ENCODE peak calls at places on chromosomes 6 and 20, in nine cellular contexts. One of them, this sample, is unnamed.

GRCh38 chr6:41039060-41039998 is at the start of gene UNC5CL:
- DNase-seq in bronchial epithelial cell: peak; percentile 63
- DNase-seq in mammary epithelial cell: peak; percentile 57
- DNase-seq in GM12865: peak; percentile 51
- DNase-seq in left ventricle myocardium inferior: no peak
- DNase-seq in sigmoid colon: no peak
- DNase-seq in MM.1S: peak; percentile 38
- DNase-seq in uterus: no peak
- DNase-seq in fibroblast of pulmonary artery: peak; percentile 29
- DNase-seq in this sample: no peak

GRCh38 chr6:167113935-167114910 is 8.7 kb upstream of the CCR6 start:
- DNase-seq in MM.1S: no peak
- DNase-seq in fibroblast of pulmonary artery: no peak
- DNase-seq in uterus: no peak
- DNase-seq in sigmoid colon: no peak
- DNase-seq in mammary epithelial cell: no peak
- DNase-seq in GM12865: peak; percentile 93
- DNase-seq in bronchial epithelial cell: no peak
- DNase-seq in left ventricle myocardium inferior: no peak
- DNase-seq in this sample: no peak

GRCh38 chr20:33914871-33915270 is 78.8 kb upstream of the RALY start:
- DNase-seq in uterus: no peak
- DNase-seq in sigmoid colon: no peak
- DNase-seq in mammary epithelial cell: peak; percentile 69
- DNase-seq in MM.1S: peak; percentile 91
- DNase-seq in left ventricle myocardium inferior: no peak
- DNase-seq in GM12865: peak; percentile 55
- DNase-seq in fibroblast of pulmonary artery: peak; percentile 66
- DNase-seq in bronchial epithelial cell: peak; percentile 77
- DNase-seq in this sample: no peak

GRCh38 chr6:22078288-22078687 is 218.5 kb downstream of the PRL start:
- DNase-seq in GM12865: no peak
- DNase-seq in mammary epithelial cell: no peak
- DNase-seq in bronchial epithelial cell: no peak
- DNase-seq in uterus: no peak
- DNase-seq in sigmoid colon: no peak
- DNase-seq in fibroblast of pulmonary artery: no peak
- DNase-seq in left ventricle myocardium inferior: no peak
- DNase-seq in MM.1S: no peak
- DNase-seq in this sample: no peak

GRCh38 chr20:35297153-35297552 is 4.9 kb upstream of the FAM83C start:
- DNase-seq in fibroblast of pulmonary artery: no peak
- DNase-seq in GM12865: no peak
- DNase-seq in bronchial epithelial cell: no peak
- DNase-seq in uterus: no peak
- DNase-seq in left ventricle myocardium inferior: no peak
- DNase-seq in sigmoid colon: no peak
- DNase-seq in MM.1S: no peak
- DNase-seq in mammary epithelial cell: no peak
- DNase-seq in this sample: no peak

GRCh38 chr20:33522256-33522820 is 32.4 kb downstream of the CBFA2T2 start:
- DNase-seq in sigmoid colon: no peak
- DNase-seq in GM12865: no peak
- DNase-seq in left ventricle myocardium inferior: no peak
- DNase-seq in mammary epithelial cell: no peak
- DNase-seq in MM.1S: no peak
- DNase-seq in fibroblast of pulmonary artery: peak; percentile 6
- DNase-seq in bronchial epithelial cell: no peak
- DNase-seq in uterus: no peak
- DNase-seq in this sample: no peak

GRCh38 chr20:61667056-61667792 is 398.5 kb downstream of the TAF4 start:
- DNase-seq in bronchial epithelial cell: no peak
- DNase-seq in GM12865: no peak
- DNase-seq in fibroblast of pulmonary artery: no peak
- DNase-seq in sigmoid colon: no peak
- DNase-seq in left ventricle myocardium inferior: no peak
- DNase-seq in MM.1S: no peak
- DNase-seq in uterus: no peak
- DNase-seq in mammary epithelial cell: no peak
- DNase-seq in this sample: no peak

GRCh38 chr20:30811896-30812671 is 445.4 kb upstream of the DEFB115 start:
- DNase-seq in GM12865: peak; percentile 66
- DNase-seq in fibroblast of pulmonary artery: peak; percentile 49
- DNase-seq in bronchial epithelial cell: peak; percentile 19
- DNase-seq in mammary epithelial cell: peak; percentile 59
- DNase-seq in uterus: no peak
- DNase-seq in MM.1S: no peak
- DNase-seq in sigmoid colon: peak; percentile 73
- DNase-seq in left ventricle myocardium inferior: peak; percentile 28
- DNase-seq in this sample: no peak

GRCh38 chr6:143999406-143999805 is 8.7 kb downstream of the PLAGL1 start:
- DNase-seq in uterus: no peak
- DNase-seq in bronchial epithelial cell: peak; percentile 67
- DNase-seq in fibroblast of pulmonary artery: peak; percentile 84
- DNase-seq in left ventricle myocardium inferior: no peak
- DNase-seq in GM12865: no peak
- DNase-seq in mammary epithelial cell: peak; percentile 17
- DNase-seq in MM.1S: no peak
- DNase-seq in sigmoid colon: no peak
- DNase-seq in this sample: no peak

GRCh38 chr6:68633654-68634502 is 1.2 kb upstream of the ADGRB3 start:
- DNase-seq in sigmoid colon: no peak
- DNase-seq in GM12865: no peak
- DNase-seq in mammary epithelial cell: no peak
- DNase-seq in uterus: no peak
- DNase-seq in MM.1S: peak; percentile 13
- DNase-seq in bronchial epithelial cell: no peak
- DNase-seq in left ventricle myocardium inferior: no peak
- DNase-seq in fibroblast of pulmonary artery: no peak
- DNase-seq in this sample: no peak

GRCh38 chr20:17542481-17542880 is 11.3 kb upstream of the BFSP1 start:
- DNase-seq in sigmoid colon: no peak
- DNase-seq in bronchial epithelial cell: no peak
- DNase-seq in mammary epithelial cell: no peak
- DNase-seq in left ventricle myocardium inferior: no peak
- DNase-seq in fibroblast of pulmonary artery: no peak
- DNase-seq in GM12865: no peak
- DNase-seq in MM.1S: no peak
- DNase-seq in uterus: no peak
- DNase-seq in this sample: no peak

GRCh38 chr20:52104546-52105044 is 87.0 kb downstream of the ZFP64 start:
- DNase-seq in sigmoid colon: no peak
- DNase-seq in fibroblast of pulmonary artery: peak; percentile 13
- DNase-seq in mammary epithelial cell: no peak
- DNase-seq in left ventricle myocardium inferior: no peak
- DNase-seq in bronchial epithelial cell: no peak
- DNase-seq in uterus: no peak
- DNase-seq in MM.1S: no peak
- DNase-seq in GM12865: no peak
- DNase-seq in this sample: no peak

GRCh38 chr20:52102559-52102958 is 89.0 kb downstream of the ZFP64 start:
- DNase-seq in fibroblast of pulmonary artery: no peak
- DNase-seq in uterus: no peak
- DNase-seq in mammary epithelial cell: no peak
- DNase-seq in GM12865: no peak
- DNase-seq in left ventricle myocardium inferior: no peak
- DNase-seq in MM.1S: no peak
- DNase-seq in bronchial epithelial cell: no peak
- DNase-seq in sigmoid colon: no peak
- DNase-seq in this sample: no peak

GRCh38 chr20:52103911-52104545 is 87.6 kb downstream of the ZFP64 start:
- DNase-seq in uterus: no peak
- DNase-seq in MM.1S: no peak
- DNase-seq in sigmoid colon: peak; percentile 62
- DNase-seq in GM12865: no peak
- DNase-seq in left ventricle myocardium inferior: no peak
- DNase-seq in mammary epithelial cell: no peak
- DNase-seq in fibroblast of pulmonary artery: peak; percentile 11
- DNase-seq in bronchial epithelial cell: no peak
- DNase-seq in this sample: no peak

GRCh38 chr20:52102126-52102525 is 89.5 kb downstream of the ZFP64 start:
- DNase-seq in GM12865: no peak
- DNase-seq in sigmoid colon: no peak
- DNase-seq in bronchial epithelial cell: no peak
- DNase-seq in fibroblast of pulmonary artery: no peak
- DNase-seq in MM.1S: no peak
- DNase-seq in left ventricle myocardium inferior: no peak
- DNase-seq in mammary epithelial cell: no peak
- DNase-seq in uterus: no peak
- DNase-seq in this sample: no peak

DNA sequence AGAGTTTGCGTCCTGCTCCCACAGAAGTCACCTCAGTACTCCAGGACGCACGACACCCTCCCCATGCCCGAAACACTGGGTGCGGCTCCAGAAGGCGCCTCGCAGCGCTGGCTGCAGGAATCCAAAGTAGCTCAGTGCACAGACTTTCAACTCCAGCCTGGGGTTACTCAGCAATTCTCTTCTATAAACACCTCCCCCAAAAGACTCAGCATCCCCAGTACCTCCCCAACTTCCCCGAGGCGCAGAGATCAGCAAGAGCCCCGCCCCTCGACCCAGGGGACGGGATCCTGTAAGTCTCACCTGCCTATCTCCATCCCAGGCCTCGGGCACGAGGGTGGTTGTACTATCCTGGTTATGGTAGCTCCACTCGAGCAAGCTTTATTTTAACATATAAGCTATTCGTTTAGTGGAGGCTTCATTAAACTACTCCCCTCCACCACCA is 88.1 kb downstream of the ZFP64 start:
- DNase-seq in bronchial epithelial cell: peak; percentile 54
- DNase-seq in left ventricle myocardium inferior: no peak
- DNase-seq in MM.1S: no peak
- DNase-seq in uterus: no peak
- DNase-seq in fibroblast of pulmonary artery: peak; percentile 23
- DNase-seq in sigmoid colon: no peak
- DNase-seq in GM12865: no peak
- DNase-seq in mammary epithelial cell: no peak
- DNase-seq in this sample: no peak
- H3K4me3 ChIP-seq in bronchial epithelial cell: peak overlapping the region; percentile 54
- H3K4me3 ChIP-seq in left ventricle myocardium inferior: peak overlapping the region; percentile 64
- H3K4me3 ChIP-seq in MM.1S: no peak overlapping the region
- H3K4me3 ChIP-seq in uterus: no peak overlapping the region
- H3K4me3 ChIP-seq in fibroblast of pulmonary artery: peak overlapping the region; percentile 64
- H3K4me3 ChIP-seq in sigmoid colon: peak overlapping the region; percentile 30
- H3K4me3 ChIP-seq in GM12865: no peak overlapping the region
- H3K4me3 ChIP-seq in mammary epithelial cell: peak overlapping the region; percentile 48
- H3K4me3 ChIP-seq in this sample: peak overlapping the region; percentile 55

GRCh38 chr6:120230008-120230407 is 880.4 kb upstream of the MAN1A1 start:
- DNase-seq in MM.1S: no peak
- DNase-seq in left ventricle myocardium inferior: no peak
- DNase-seq in uterus: no peak
- DNase-seq in fibroblast of pulmonary artery: no peak
- DNase-seq in sigmoid colon: no peak
- DNase-seq in GM12865: no peak
- DNase-seq in bronchial epithelial cell: peak; percentile 28
- DNase-seq in mammary epithelial cell: no peak
- DNase-seq in this sample: no peak
- TF ChIP-seq CTCF in MM.1S: peak; percentile 8
- TF ChIP-seq CTCF in left ventricle myocardium inferior: no peak
- TF ChIP-seq CTCF in uterus: no peak
- TF ChIP-seq CTCF in fibroblast of pulmonary artery: no peak
- TF ChIP-seq CTCF in sigmoid colon: no peak
- TF ChIP-seq CTCF in GM12865: no peak
- TF ChIP-seq CTCF in bronchial epithelial cell: peak; percentile 49
- TF ChIP-seq CTCF in mammary epithelial cell: peak; percentile 38
- TF ChIP-seq CTCF in this sample: no peak

GRCh38 chr6:14147891-14148290 is 30.3 kb downstream of the CD83 start:
- DNase-seq in sigmoid colon: no peak
- DNase-seq in bronchial epithelial cell: peak; percentile 1
- DNase-seq in fibroblast of pulmonary artery: peak; percentile 4
- DNase-seq in MM.1S: no peak
- DNase-seq in GM12865: no peak
- DNase-seq in uterus: no peak
- DNase-seq in left ventricle myocardium inferior: no peak
- DNase-seq in mammary epithelial cell: no peak
- DNase-seq in this sample: no peak

GRCh38 chr6:14149053-14149746 is 31.6 kb downstream of the CD83 start:
- DNase-seq in GM12865: no peak
- DNase-seq in mammary epithelial cell: no peak
- DNase-seq in bronchial epithelial cell: no peak
- DNase-seq in fibroblast of pulmonary artery: no peak
- DNase-seq in uterus: no peak
- DNase-seq in MM.1S: no peak
- DNase-seq in left ventricle myocardium inferior: no peak
- DNase-seq in sigmoid colon: no peak
- DNase-seq in this sample: no peak

GRCh38 chr6:14144678-14145113 is 27.1 kb downstream of the CD83 start:
- DNase-seq in MM.1S: peak; percentile 57
- DNase-seq in left ventricle myocardium inferior: peak; percentile 48
- DNase-seq in uterus: peak; percentile 47
- DNase-seq in bronchial epithelial cell: peak; percentile 36
- DNase-seq in GM12865: peak; percentile 84
- DNase-seq in mammary epithelial cell: peak; percentile 30
- DNase-seq in sigmoid colon: peak; percentile 78
- DNase-seq in fibroblast of pulmonary artery: peak; percentile 70
- DNase-seq in this sample: peak; percentile 50

GRCh38 chr6:14148471-14148870 is 30.9 kb downstream of the CD83 start:
- DNase-seq in sigmoid colon: no peak
- DNase-seq in bronchial epithelial cell: no peak
- DNase-seq in mammary epithelial cell: no peak
- DNase-seq in uterus: no peak
- DNase-seq in MM.1S: no peak
- DNase-seq in fibroblast of pulmonary artery: no peak
- DNase-seq in GM12865: no peak
- DNase-seq in left ventricle myocardium inferior: no peak
- DNase-seq in this sample: no peak

DNA sequence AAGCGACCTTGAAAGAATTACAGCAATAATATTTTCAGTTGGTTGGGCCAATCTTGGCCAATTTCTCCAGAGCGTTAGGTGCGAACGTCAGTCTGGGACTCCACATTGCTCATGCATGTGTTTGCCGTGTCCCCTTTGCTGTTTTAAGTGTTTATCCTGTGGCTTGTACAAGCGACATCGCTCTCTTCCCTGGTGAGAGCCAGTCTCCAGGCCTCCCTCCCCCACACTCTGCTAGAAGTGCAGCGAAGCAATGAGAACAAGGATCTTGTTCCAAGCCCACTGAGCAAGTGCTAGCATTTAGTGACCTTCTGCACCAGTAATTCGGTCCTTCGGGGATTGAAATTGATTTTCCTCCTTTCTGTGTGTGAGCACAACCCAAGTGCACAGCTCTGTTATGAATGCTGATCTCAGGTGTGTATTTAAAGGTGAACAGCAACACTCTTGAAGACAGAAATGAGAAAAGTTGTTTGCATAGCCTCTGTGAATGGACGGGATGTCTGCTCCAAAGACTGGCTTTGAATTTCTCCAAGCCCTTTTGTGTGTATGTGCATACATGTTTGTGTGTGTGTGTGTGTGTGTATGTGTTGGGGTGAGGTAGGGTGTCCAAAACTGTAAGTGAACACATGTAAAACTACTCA is 29.0 kb downstream of the CD83 start:
- DNase-seq in mammary epithelial cell: no peak
- DNase-seq in MM.1S: no peak
- DNase-seq in fibroblast of pulmonary artery: no peak
- DNase-seq in sigmoid colon: no peak
- DNase-seq in left ventricle myocardium inferior: no peak
- DNase-seq in GM12865: no peak
- DNase-seq in bronchial epithelial cell: no peak
- DNase-seq in uterus: no peak
- DNase-seq in this sample: no peak
- H3K4me3 ChIP-seq in mammary epithelial cell: no peak overlapping the region
- H3K4me3 ChIP-seq in MM.1S: no peak overlapping the region
- H3K4me3 ChIP-seq in fibroblast of pulmonary artery: no peak overlapping the region
- H3K4me3 ChIP-seq in sigmoid colon: no peak overlapping the region
- H3K4me3 ChIP-seq in left ventricle myocardium inferior: no peak overlapping the region
- H3K4me3 ChIP-seq in GM12865: no peak overlapping the region
- H3K4me3 ChIP-seq in bronchial epithelial cell: no peak overlapping the region
- H3K4me3 ChIP-seq in uterus: no peak overlapping the region
- H3K4me3 ChIP-seq in this sample: no peak overlapping the region

GRCh38 chr20:46900826-46901225 is 6.2 kb downstream of the EYA2 start:
- DNase-seq in sigmoid colon: no peak
- DNase-seq in bronchial epithelial cell: peak; percentile 54
- DNase-seq in GM12865: peak; percentile 61
- DNase-seq in mammary epithelial cell: no peak
- DNase-seq in uterus: no peak
- DNase-seq in fibroblast of pulmonary artery: no peak
- DNase-seq in left ventricle myocardium inferior: no peak
- DNase-seq in MM.1S: no peak
- DNase-seq in this sample: no peak
- TF ChIP-seq CTCF in sigmoid colon: no peak
- TF ChIP-seq CTCF in bronchial epithelial cell: no peak
- TF ChIP-seq CTCF in GM12865: no peak
- TF ChIP-seq CTCF in mammary epithelial cell: no peak
- TF ChIP-seq CTCF in uterus: no peak
- TF ChIP-seq CTCF in fibroblast of pulmonary artery: no peak
- TF ChIP-seq CTCF in left ventricle myocardium inferior: no peak
- TF ChIP-seq CTCF in MM.1S: no peak
- TF ChIP-seq CTCF in this sample: no peak